ENCODE peak calls at places on chromosome 2, in seven cellular contexts. I is GM12892; P is amniotic stem cell; H is CD8-positive, alpha-beta memory T cell; O is M059J; L is activated CD4-positive, CD25-positive, alpha-beta regulatory T cell; N is GM12865. C is an unnamed sample.

GRCh38 chr2:16034151-16034974 is 94.0 kb downstream of the MYCN start:
- DNase-seq in I (no peak), P (no peak), H (no peak), O (no peak), L (no peak), N (no peak), C (no peak)

GRCh38 chr2:64860936-64861335 is 128.3 kb upstream of the SLC1A4 start:
- DNase-seq in I (no peak), P (no peak), H (no peak), O (no peak), L (no peak), N (no peak), C (no peak)

GRCh38 chr2:98561018-98561417 is 47.3 kb downstream of the COA5 start:
- DNase-seq in I (no peak), P (no peak), H (no peak), O (no peak), L (no peak), N (no peak), C (no peak)

GRCh38 chr2:28626891-28627421 is 124.7 kb upstream of the PPP1CB start:
- DNase-seq in I (no peak), P (no peak), H (peak), O (peak), L (no peak), N (no peak), C (no peak)

GRCh38 chr2:162768646-162769045 is 69.9 kb downstream of the KCNH7 start:
- DNase-seq in I (no peak), P (no peak), H (no peak), O (peak), L (no peak), N (no peak), C (no peak)

GRCh38 chr2:29528371-29528770 is 393.0 kb downstream of the ALK start:
- DNase-seq in I (no peak), P (no peak), H (no peak), O (no peak), L (no peak), N (no peak), C (no peak)

GRCh38 chr2:54208364-54209240 is 47.4 kb downstream of the TSPYL6 start:
- DNase-seq in I (no peak), P (no peak), H (no peak), O (peak), L (no peak), N (no peak), C (no peak)

GRCh38 chr2:12036640-12036983 is 290.2 kb downstream of the LPIN1 start:
- DNase-seq in I (no peak), P (no peak), H (no peak), O (peak), L (no peak), N (no peak), C (no peak)

GRCh38 chr2:199862779-199863178 is 11.8 kb upstream of the FTCDNL1 start:
- DNase-seq in I (no peak), P (no peak), H (no peak), O (peak), L (no peak), N (no peak), C (no peak)

GRCh38 chr2:142872900-142873724 is 4.4 kb upstream of the KYNU start:
- DNase-seq in I (no peak), P (no peak), H (no peak), O (peak), L (no peak), N (no peak), C (no peak)

GRCh38 chr2:134664051-134664450 is 54.7 kb downstream of the TMEM163 start:
- DNase-seq in I (no peak), P (no peak), H (no peak), O (no peak), L (no peak), N (no peak), C (no peak)

GRCh38 chr2:37659723-37660122 is 11.7 kb downstream of the CDC42EP3 start:
- DNase-seq in I (no peak), P (no peak), H (no peak), O (no peak), L (no peak), N (no peak), C (no peak)

GRCh38 chr2:11473604-11474440 is 7.9 kb upstream of the E2F6 start:
- DNase-seq in I (no peak), P (no peak), H (no peak), O (peak), L (no peak), N (no peak), C (no peak)

GRCh38 chr2:122514451-122514996 is 759.1 kb downstream of the TSN start:
- DNase-seq in I (no peak), P (no peak), H (no peak), O (peak), L (no peak), N (no peak), C (no peak)

GRCh38 chr2:71686781-71687180 is 233.4 kb downstream of the DYSF start:
- DNase-seq in I (no peak), P (no peak), H (no peak), O (no peak), L (no peak), N (no peak), C (no peak)

GRCh38 chr2:235709124-235709813 is 215.4 kb downstream of the AGAP1 start:
- DNase-seq in I (no peak), P (no peak), H (no peak), O (peak), L (no peak), N (no peak), C (no peak)

GRCh38 chr2:235045336-235045972 is 93.6 kb downstream of the SH3BP4 start:
- DNase-seq in I (no peak), P (no peak), H (no peak), O (no peak), L (no peak), N (peak), C (peak)

GRCh38 chr2:144267209-144267608 is 252.7 kb downstream of the ZEB2 start:
- DNase-seq in I (peak), P (no peak), H (no peak), O (no peak), L (no peak), N (peak), C (peak)

GRCh38 chr2:238433941-238434845 is 7.5 kb downstream of the ASB1 start:
- DNase-seq in I (no peak), P (peak), H (no peak), O (peak), L (no peak), N (no peak), C (no peak)

GRCh38 chr2:135709992-135710391 is 31.7 kb upstream of the UBXN4 start:
- DNase-seq in I (peak), P (peak), H (peak), O (peak), L (peak), N (peak), C (peak)

GRCh38 chr2:167183916-167184315 is 295.6 kb downstream of the XIRP2 start:
- DNase-seq in I (no peak), P (no peak), H (no peak), O (no peak), L (no peak), N (no peak), C (no peak)

GRCh38 chr2:191907545-191907944 is 60.7 kb upstream of the CAVIN2 start:
- DNase-seq in I (no peak), P (no peak), H (no peak), O (no peak), L (no peak), N (no peak), C (no peak)

GRCh38 chr2:40204268-40204667 is 247.6 kb downstream of the SLC8A1 start:
- DNase-seq in I (no peak), P (no peak), H (no peak), O (peak), L (no peak), N (no peak), C (no peak)

GRCh38 chr2:20618468-20618885 is 32.4 kb downstream of the HS1BP3 start:
- DNase-seq in I (no peak), P (no peak), H (peak), O (no peak), L (no peak), N (no peak), C (no peak)

GRCh38 chr2:25266399-25266798 is 75.3 kb downstream of the DNMT3A start:
- DNase-seq in I (no peak), P (no peak), H (no peak), O (no peak), L (no peak), N (no peak), C (no peak)

GRCh38 chr2:224440988-224441387 is 39.1 kb upstream of the FAM124B start:
- DNase-seq in I (no peak), P (no peak), H (no peak), O (no peak), L (no peak), N (no peak), C (no peak)

GRCh38 chr2:139940701-139941100 is 1160.5 kb upstream of the NXPH2 start:
- DNase-seq in I (no peak), P (no peak), H (no peak), O (no peak), L (no peak), N (no peak), C (no peak)

GRCh38 chr2:235690082-235690808 is 196.4 kb downstream of the AGAP1 start:
- DNase-seq in I (no peak), P (no peak), H (no peak), O (no peak), L (no peak), N (no peak), C (no peak)

GRCh38 chr2:201151127-201152074 is 31.5 kb upstream of the CASP10 start:
- DNase-seq in I (no peak), P (peak), H (no peak), O (peak), L (no peak), N (peak), C (no peak)

GRCh38 chr2:240833724-240834285 is 13.8 kb upstream of the KIF1A start:
- DNase-seq in I (no peak), P (no peak), H (peak), O (peak), L (no peak), N (no peak), C (no peak)

GRCh38 chr2:232026941-232027340 is 65.4 kb downstream of the DIS3L2 start:
- DNase-seq in I (peak), P (no peak), H (no peak), O (no peak), L (no peak), N (peak), C (peak)

C was measured in GM19239.